ENCODE peak calls at places on chromosomes 11 and 22, in nine cellular contexts. K is stomach, Y is transverse colon, X is sigmoid colon, O is K562, B is SK-N-SH, S is H1, Q is suprapubic skin, U is upper lobe of left lung. R is an unnamed sample.

GRCh38 chr11:34754171-34754823 is 133.4 kb downstream of the EHF start:
- DNase-seq in K (no peak), Y (no peak), X (no peak), O (no peak), B (no peak), S (no peak), Q (no peak), U (no peak), R (no peak)

GRCh38 chr22:44689915-44690524 is 12.0 kb upstream of the PRR5 start:
- DNase-seq in K (no peak), Y (no peak), X (no peak), O (no peak), B (no peak), S (no peak), Q (no peak), U (no peak), R (no peak)

GRCh38 chr11:93017821-93018690 is 48.6 kb downstream of the MTNR1B start:
- DNase-seq in K (no peak), Y (no peak), X (no peak), O (no peak), B (no peak), S (no peak), Q (no peak), U (no peak), R (no peak)

GRCh38 chr11:68870470-68870869 is 28.8 kb upstream of the CPT1A start:
- DNase-seq in K (no peak), Y (no peak), X (no peak), O (no peak), B (no peak), S (no peak), Q (no peak), U (no peak), R (no peak)

GRCh38 chr11:85893378-85893777 is 38.2 kb downstream of the CCDC83 start:
- DNase-seq in K (no peak), Y (no peak), X (no peak), O (no peak), B (no peak), S (no peak), Q (no peak), U (no peak), R (no peak)

GRCh38 chr11:64092119-64092760 is 56.5 kb downstream of the FLRT1 start:
- DNase-seq in K (no peak), Y (no peak), X (no peak), O (peak), B (no peak), S (no peak), Q (no peak), U (no peak), R (no peak)

GRCh38 chr22:19886605-19887250 is 32.1 kb upstream of the GNB1L start:
- DNase-seq in K (no peak), Y (no peak), X (no peak), O (no peak), B (no peak), S (no peak), Q (peak), U (peak), R (no peak)

GRCh38 chr11:70255717-70256116 is 14.8 kb upstream of the PPFIA1 start:
- DNase-seq in K (no peak), Y (no peak), X (no peak), O (no peak), B (no peak), S (no peak), Q (no peak), U (no peak), R (no peak)

GRCh38 chr11:119324124-119324665 is 7.3 kb upstream of the MCAM start:
- DNase-seq in K (no peak), Y (no peak), X (no peak), O (no peak), B (no peak), S (no peak), Q (peak), U (no peak), R (no peak)

GRCh38 chr11:76197941-76198640 is 8.2 kb downstream of the WNT11 start:
- DNase-seq in K (no peak), Y (no peak), X (no peak), O (no peak), B (no peak), S (no peak), Q (no peak), U (no peak), R (no peak)

GRCh38 chr22:37427711-37428635 is 694 bp upstream of the ELFN2 start:
- DNase-seq in K (no peak), Y (no peak), X (no peak), O (no peak), B (peak), S (no peak), Q (no peak), U (no peak), R (no peak)

GRCh38 chr11:61494341-61495038 is 14.1 kb upstream of the LRRC10B start:
- DNase-seq in K (no peak), Y (no peak), X (no peak), O (no peak), B (no peak), S (no peak), Q (no peak), U (no peak), R (no peak)

GRCh38 chr11:19598876-19599275 is 113.8 kb upstream of the NAV2 start:
- DNase-seq in K (no peak), Y (no peak), X (no peak), O (no peak), B (no peak), S (no peak), Q (no peak), U (no peak), R (no peak)

GRCh38 chr22:45402466-45402865 is 10.9 kb downstream of the SMC1B start:
- DNase-seq in K (no peak), Y (no peak), X (no peak), O (no peak), B (no peak), S (no peak), Q (no peak), U (no peak), R (no peak)

GRCh38 chr11:107696140-107696539 is 15.7 kb downstream of the SLN start:
- DNase-seq in K (no peak), Y (no peak), X (no peak), O (no peak), B (no peak), S (no peak), Q (no peak), U (no peak), R (no peak)

GRCh38 chr11:116793476-116794096 is 1.9 kb upstream of the APOA5 start:
- DNase-seq in K (no peak), Y (no peak), X (no peak), O (no peak), B (peak), S (no peak), Q (no peak), U (no peak), R (no peak)

GRCh38 chr11:122019908-122020694 is 95.9 kb downstream of the BLID start:
- DNase-seq in K (no peak), Y (no peak), X (no peak), O (no peak), B (no peak), S (no peak), Q (no peak), U (no peak), R (no peak)

GRCh38 chr11:16613401-16614381 is 124.8 kb upstream of the C11orf58 start:
- DNase-seq in K (peak), Y (peak), X (peak), O (peak), B (peak), S (peak), Q (peak), U (peak), R (peak)

GRCh38 chr11:32105871-32106312 is 15.0 kb downstream of the RCN1 start:
- DNase-seq in K (no peak), Y (no peak), X (no peak), O (no peak), B (no peak), S (no peak), Q (no peak), U (no peak), R (no peak)

GRCh38 chr11:120516461-120517389 is 5.2 kb downstream of the GRIK4 start:
- DNase-seq in K (no peak), Y (no peak), X (peak), O (no peak), B (peak), S (no peak), Q (no peak), U (no peak), R (peak)

GRCh38 chr11:134522782-134523570 is 110.9 kb upstream of the B3GAT1 start:
- DNase-seq in K (no peak), Y (no peak), X (peak), O (no peak), B (no peak), S (no peak), Q (no peak), U (no peak), R (no peak)
- TF ChIP-seq EP300 in K (no peak), Y (no peak), X (no peak), O (no peak), B (no peak), S (no peak), Q (no peak), U (no peak), R (no peak)

DNA sequence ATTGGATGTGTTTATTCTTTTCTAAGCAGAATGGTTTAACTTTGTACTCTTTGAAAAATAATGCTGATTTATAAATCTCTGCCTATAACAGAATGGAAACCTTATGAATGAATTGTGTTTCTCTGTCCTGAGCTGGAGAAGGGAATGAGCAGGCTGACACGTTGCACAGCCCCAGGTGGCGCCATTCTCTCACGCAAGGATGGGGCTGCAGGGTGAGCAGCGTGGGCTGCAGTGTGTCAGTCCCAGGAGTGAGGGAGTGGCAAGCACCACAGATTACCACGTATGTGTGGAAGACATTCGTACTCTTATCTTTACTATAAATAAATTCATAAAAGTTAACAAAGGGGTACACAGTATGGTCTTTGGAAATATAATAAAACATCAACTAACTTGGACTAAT is 33.4 kb downstream of the FDX1 start:
- DNase-seq in K (peak), Y (peak), X (no peak), O (peak), B (peak), S (peak), Q (no peak), U (peak), R (no peak)
- TF ChIP-seq EP300 in K (no peak), Y (no peak), X (no peak), O (no peak), B (no peak), S (no peak), Q (no peak), U (no peak), R (no peak)

GRCh38 chr11:115181480-115181879 is 322.7 kb downstream of the CADM1 start:
- DNase-seq in K (no peak), Y (no peak), X (no peak), O (no peak), B (no peak), S (no peak), Q (no peak), U (no peak), R (no peak)

GRCh38 chr11:115179647-115180046 is 324.6 kb downstream of the CADM1 start:
- DNase-seq in K (no peak), Y (no peak), X (no peak), O (no peak), B (no peak), S (no peak), Q (no peak), U (no peak), R (no peak)

GRCh38 chr11:115184901-115185300 is 319.3 kb downstream of the CADM1 start:
- DNase-seq in K (no peak), Y (no peak), X (no peak), O (no peak), B (no peak), S (no peak), Q (no peak), U (no peak), R (no peak)

GRCh38 chr11:115180272-115180671 is 323.9 kb downstream of the CADM1 start:
- DNase-seq in K (no peak), Y (no peak), X (no peak), O (no peak), B (no peak), S (no peak), Q (no peak), U (no peak), R (no peak)

GRCh38 chr11:115182282-115182952 is 321.8 kb downstream of the CADM1 start:
- DNase-seq in K (no peak), Y (no peak), X (no peak), O (no peak), B (no peak), S (no peak), Q (no peak), U (no peak), R (no peak)
- TF ChIP-seq EP300 in K (no peak), Y (no peak), X (no peak), O (no peak), B (no peak), S (no peak), Q (no peak), U (no peak), R (no peak)

DNA sequence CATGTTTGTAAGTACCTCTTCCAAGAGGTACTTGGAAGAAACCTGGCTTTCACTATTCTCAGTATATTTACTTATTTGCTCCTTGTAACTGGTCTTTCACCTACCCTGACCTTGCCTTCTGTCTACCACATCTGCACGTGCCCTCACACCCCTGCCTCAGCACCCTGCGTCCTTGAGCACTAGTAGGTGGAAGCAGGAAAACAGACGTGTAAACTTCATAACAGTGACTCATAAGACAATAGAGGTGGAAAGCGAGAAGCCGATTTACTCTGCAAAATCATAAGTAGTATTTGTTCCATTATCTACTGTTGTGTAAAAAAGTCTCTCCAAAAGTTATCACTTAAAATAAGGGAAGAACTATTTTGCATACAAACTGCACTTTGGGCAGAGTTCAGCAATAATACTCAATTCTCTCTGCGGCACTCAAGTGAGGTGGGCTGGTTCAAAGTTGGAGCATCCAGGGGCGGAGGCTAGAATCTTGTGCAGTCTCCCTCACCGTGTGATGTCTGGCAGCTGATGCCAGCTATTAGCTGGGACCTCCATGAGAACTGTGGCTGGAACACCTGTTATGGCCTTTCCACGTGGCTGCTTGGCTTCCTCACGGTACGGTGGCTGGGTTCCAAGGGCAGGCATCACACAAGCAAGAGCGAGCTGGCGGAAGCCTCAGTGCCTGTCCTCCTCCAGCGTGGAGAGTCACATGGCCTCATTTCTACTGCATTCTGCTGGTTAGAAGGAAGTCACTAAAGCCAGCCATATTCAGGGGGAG is 30.4 kb downstream of the PACS1 start:
- DNase-seq in K (peak), Y (peak), X (peak), O (no peak), B (peak), S (no peak), Q (peak), U (peak), R (peak)
- TF ChIP-seq EP300 in K (no peak), Y (no peak), X (no peak), O (no peak), B (no peak), S (no peak), Q (no peak), U (no peak), R (no peak)

GRCh38 chr22:27879923-27880322 is 39.1 kb downstream of the PITPNB start:
- DNase-seq in K (no peak), Y (no peak), X (no peak), O (peak), B (peak), S (no peak), Q (no peak), U (no peak), R (no peak)

GRCh38 chr22:27883656-27884350 is 35.3 kb downstream of the PITPNB start:
- DNase-seq in K (no peak), Y (no peak), X (no peak), O (no peak), B (no peak), S (peak), Q (no peak), U (no peak), R (no peak)

GRCh38 chr22:27877501-27877900 is 41.6 kb downstream of the PITPNB start:
- DNase-seq in K (no peak), Y (no peak), X (no peak), O (no peak), B (no peak), S (no peak), Q (no peak), U (no peak), R (no peak)

GRCh38 chr22:27881404-27881803 is 37.7 kb downstream of the PITPNB start:
- DNase-seq in K (peak), Y (peak), X (peak), O (no peak), B (no peak), S (no peak), Q (no peak), U (no peak), R (peak)

DNA sequence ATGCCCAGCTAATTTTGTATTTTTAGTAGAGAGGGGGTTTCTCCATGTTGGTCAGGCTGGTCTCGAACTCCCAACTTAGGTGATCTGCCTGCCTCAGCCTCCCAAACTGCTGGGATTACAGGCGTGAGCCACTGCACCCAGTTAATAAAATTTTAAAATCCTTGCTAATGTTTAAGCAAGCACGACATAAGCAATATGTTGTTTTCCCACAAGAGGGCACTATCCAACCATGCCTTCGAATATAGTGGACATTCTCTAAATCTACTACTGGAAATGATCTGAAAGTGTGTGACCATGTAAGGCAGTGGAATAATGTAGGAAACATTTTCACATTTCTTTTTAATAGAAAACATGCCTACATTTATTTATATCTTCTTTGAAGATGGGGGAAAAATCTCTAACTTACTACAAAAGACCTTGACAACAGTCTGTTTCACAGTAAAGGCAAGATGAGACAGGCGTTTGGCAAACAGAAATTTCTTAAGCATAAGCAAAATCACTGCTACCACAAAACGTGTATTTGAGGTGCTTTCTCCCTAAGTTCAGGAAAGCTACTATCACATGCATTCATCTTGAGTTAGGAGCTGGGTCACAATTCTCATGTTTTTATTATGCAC is 38.2 kb downstream of the PITPNB start:
- DNase-seq in K (no peak), Y (no peak), X (no peak), O (no peak), B (peak), S (no peak), Q (no peak), U (no peak), R (no peak)
- TF ChIP-seq EP300 in K (no peak), Y (no peak), X (no peak), O (no peak), B (no peak), S (no peak), Q (no peak), U (no peak), R (no peak)

GRCh38 chr11:47905358-47906059 is 57.4 kb upstream of the NUP160 start:
- DNase-seq in K (no peak), Y (no peak), X (no peak), O (peak), B (no peak), S (no peak), Q (no peak), U (no peak), R (no peak)
- TF ChIP-seq EP300 in K (no peak), Y (no peak), X (no peak), O (no peak), B (no peak), S (no peak), Q (no peak), U (peak), R (no peak)